ENCODE peak calls at places on chromosomes 7 and 10, in four cellular contexts. One of them, this sample, is unnamed.

GRCh38 chr10:48700493-48700892 is 15.8 kb downstream of the WDFY4 start:
- DNase-seq in mesenteric fat pad: no peak
- DNase-seq in SW480: no peak
- DNase-seq in uterus: no peak
- DNase-seq in this sample: no peak

GRCh38 chr7:6392712-6393666 is 54.8 kb downstream of the DAGLB start:
- DNase-seq in mesenteric fat pad: no peak
- DNase-seq in SW480: no peak
- DNase-seq in uterus: peak; percentile 78
- DNase-seq in this sample: peak; percentile 86

GRCh38 chr7:121558288-121558687 is 162.2 kb upstream of the FAM3C start:
- DNase-seq in mesenteric fat pad: no peak
- DNase-seq in uterus: no peak
- DNase-seq in SW480: no peak
- DNase-seq in this sample: no peak

GRCh38 chr7:20064974-20065862 is 152.0 kb downstream of the MACC1 start:
- DNase-seq in mesenteric fat pad: no peak
- DNase-seq in SW480: peak; percentile 85
- DNase-seq in uterus: peak; percentile 27
- DNase-seq in this sample: no peak

GRCh38 chr10:130243015-130243414 is 106.8 kb downstream of the GLRX3 start:
- DNase-seq in mesenteric fat pad: no peak
- DNase-seq in uterus: no peak
- DNase-seq in SW480: peak; percentile 2
- DNase-seq in this sample: no peak

GRCh38 chr7:122423591-122423990 is 119.0 kb upstream of the FEZF1 start:
- DNase-seq in mesenteric fat pad: no peak
- DNase-seq in SW480: no peak
- DNase-seq in uterus: no peak
- DNase-seq in this sample: no peak

GRCh38 chr7:30688718-30689221 is 6.5 kb upstream of the CRHR2 start:
- DNase-seq in uterus: no peak
- DNase-seq in SW480: no peak
- DNase-seq in mesenteric fat pad: no peak
- DNase-seq in this sample: no peak

GRCh38 chr7:123725586-123726171 is 23.1 kb downstream of the WASL start:
- DNase-seq in uterus: no peak
- DNase-seq in mesenteric fat pad: no peak
- DNase-seq in SW480: no peak
- DNase-seq in this sample: no peak

GRCh38 chr7:30562498-30562897 is 32.2 kb upstream of the GARS1 start:
- DNase-seq in uterus: no peak
- DNase-seq in SW480: no peak
- DNase-seq in mesenteric fat pad: no peak
- DNase-seq in this sample: no peak

GRCh38 chr7:10889266-10889898 is 84.3 kb upstream of the PHF14 start:
- DNase-seq in uterus: peak; percentile 26
- DNase-seq in SW480: peak; percentile 79
- DNase-seq in mesenteric fat pad: no peak
- DNase-seq in this sample: no peak

GRCh38 chr7:44201813-44202212 is 1.0 kb downstream of the YKT6 start:
- DNase-seq in mesenteric fat pad: no peak
- DNase-seq in uterus: no peak
- DNase-seq in SW480: no peak
- DNase-seq in this sample: no peak

GRCh38 chr7:134188311-134188710 is 61.2 kb downstream of the LRGUK start:
- DNase-seq in SW480: no peak
- DNase-seq in mesenteric fat pad: no peak
- DNase-seq in uterus: no peak
- DNase-seq in this sample: no peak

GRCh38 chr7:1940402-1940786 is 270.3 kb downstream of the ELFN1 start:
- DNase-seq in mesenteric fat pad: no peak
- DNase-seq in uterus: no peak
- DNase-seq in SW480: peak; percentile 89
- DNase-seq in this sample: peak; percentile 90

GRCh38 chr7:13829914-13830603 is 159.4 kb downstream of the ETV1 start:
- DNase-seq in SW480: no peak
- DNase-seq in uterus: no peak
- DNase-seq in mesenteric fat pad: no peak
- DNase-seq in this sample: no peak

GRCh38 chr10:5665380-5666323 is 743 bp downstream of the ASB13 start:
- DNase-seq in SW480: peak; percentile 39
- DNase-seq in uterus: no peak
- DNase-seq in mesenteric fat pad: peak; percentile 90
- DNase-seq in this sample: peak; percentile 73

GRCh38 chr10:114347191-114347739 is 57.0 kb downstream of the AFAP1L2 start:
- DNase-seq in mesenteric fat pad: no peak
- DNase-seq in uterus: no peak
- DNase-seq in SW480: no peak
- DNase-seq in this sample: no peak

GRCh38 chr10:806451-807162 is 117.1 kb upstream of the DIP2C start:
- DNase-seq in SW480: no peak
- DNase-seq in uterus: no peak
- DNase-seq in mesenteric fat pad: peak; percentile 57
- DNase-seq in this sample: no peak

GRCh38 chr7:2658941-2659340 is 27.2 kb downstream of the TTYH3 start:
- DNase-seq in mesenteric fat pad: no peak
- DNase-seq in uterus: no peak
- DNase-seq in SW480: no peak
- DNase-seq in this sample: no peak

GRCh38 chr7:100247152-100247757 is 27.5 kb downstream of the PVRIG start:
- DNase-seq in mesenteric fat pad: no peak
- DNase-seq in uterus: no peak
- DNase-seq in SW480: peak; percentile 95
- DNase-seq in this sample: no peak

GRCh38 chr10:8061274-8062211 is 7.1 kb downstream of the GATA3 start:
- DNase-seq in uterus: no peak
- DNase-seq in SW480: no peak
- DNase-seq in mesenteric fat pad: no peak
- DNase-seq in this sample: no peak

GRCh38 chr10:43943825-43944360 is 295.2 kb upstream of the ZNF32 start:
- DNase-seq in SW480: no peak
- DNase-seq in mesenteric fat pad: peak; percentile 85
- DNase-seq in uterus: no peak
- DNase-seq in this sample: no peak

GRCh38 chr10:119341236-119342016 is 134.1 kb downstream of the GRK5 start:
- DNase-seq in uterus: peak; percentile 50
- DNase-seq in SW480: peak; percentile 40
- DNase-seq in mesenteric fat pad: no peak
- DNase-seq in this sample: no peak

GRCh38 chr7:151081170-151082101 is 827 bp upstream of the FASTK start:
- DNase-seq in SW480: no peak
- DNase-seq in mesenteric fat pad: peak; percentile 90
- DNase-seq in uterus: peak; percentile 39
- DNase-seq in this sample: no peak

GRCh38 chr10:21527634-21528451 is 2.4 kb upstream of the SKIDA1 start:
- DNase-seq in uterus: no peak
- DNase-seq in SW480: no peak
- DNase-seq in mesenteric fat pad: no peak
- DNase-seq in this sample: no peak

GRCh38 chr7:8015095-8015745 is 46.6 kb downstream of the GLCCI1 start:
- DNase-seq in SW480: no peak
- DNase-seq in uterus: no peak
- DNase-seq in mesenteric fat pad: no peak
- DNase-seq in this sample: no peak

GRCh38 chr10:6877351-6878066 is 297.4 kb upstream of the PRKCQ start:
- DNase-seq in uterus: no peak
- DNase-seq in mesenteric fat pad: no peak
- DNase-seq in SW480: peak; percentile 7
- DNase-seq in this sample: no peak

GRCh38 chr7:99386584-99387238 is 12.2 kb downstream of the ARPC1B start:
- DNase-seq in uterus: no peak
- DNase-seq in mesenteric fat pad: no peak
- DNase-seq in SW480: peak; percentile 58
- DNase-seq in this sample: no peak

GRCh38 chr10:120601999-120602398 is 145.0 kb downstream of the PLPP4 start:
- DNase-seq in mesenteric fat pad: no peak
- DNase-seq in SW480: no peak
- DNase-seq in uterus: no peak
- DNase-seq in this sample: no peak

GRCh38 chr10:73997479-73997805 is 474 bp upstream of the VCL start:
- DNase-seq in uterus: no peak
- DNase-seq in SW480: peak; percentile 69
- DNase-seq in mesenteric fat pad: no peak
- DNase-seq in this sample: peak; percentile 79

GRCh38 chr10:96513686-96514551 is at the start of gene TLL2:
- DNase-seq in uterus: peak; percentile 73
- DNase-seq in SW480: peak; percentile 87
- DNase-seq in mesenteric fat pad: peak; percentile 95
- DNase-seq in this sample: peak; percentile 82

GRCh38 chr10:24435374-24435773 is 226.4 kb downstream of the KIAA1217 start:
- DNase-seq in mesenteric fat pad: no peak
- DNase-seq in SW480: no peak
- DNase-seq in uterus: no peak
- DNase-seq in this sample: no peak

This sample was measured in lower lobe of right lung.